ENCODE peak calls at places on chromosomes 5 and 9, in nine cellular contexts. L is EL, M is KBM-7, U is HEK293T, Y is adipocyte, W is renal cortical epithelial cell, V is NCI-H2081, A is HTR-8/SVneo, D is astrocyte of the cerebellum. Z is an unnamed sample.

GRCh38 chr5:160477266-160477970 is 55.8 kb downstream of the PTTG1 start:
- DNase-seq in Y (no peak), D (no peak), L (peak), A (no peak), V (no peak), U (no peak), M (no peak), W (peak), Z (no peak)

GRCh38 chr5:140672455-140673186 is 755 bp downstream of the DND1 start:
- DNase-seq in U (no peak), D (no peak), L (peak), Y (peak), M (no peak), W (no peak), A (no peak), V (no peak), Z (no peak)

GRCh38 chr5:154191467-154192261 is 1.1 kb downstream of the GALNT10 start:
- DNase-seq in D (no peak), M (no peak), Y (peak), V (no peak), U (no peak), L (peak), A (no peak), W (no peak), Z (no peak)

GRCh38 chr5:147911427-147911826 is 5.1 kb upstream of the C5orf46 start:
- DNase-seq in Y (no peak), A (no peak), U (no peak), M (no peak), V (no peak), D (no peak), L (no peak), W (peak), Z (no peak)

GRCh38 chr5:127936439-127936972 is 147.1 kb upstream of the SLC12A2 start:
- DNase-seq in M (no peak), Y (no peak), W (no peak), V (no peak), D (no peak), U (no peak), A (no peak), L (no peak), Z (no peak)

GRCh38 chr9:26012797-26013594 is 334.8 kb upstream of the TUSC1 start:
- DNase-seq in Y (peak), M (peak), V (no peak), W (no peak), U (no peak), A (peak), D (no peak), L (peak), Z (no peak)

GRCh38 chr9:78029601-78030552 is 1.7 kb downstream of the GNAQ start:
- DNase-seq in D (no peak), Y (peak), U (peak), W (no peak), A (no peak), V (peak), M (peak), L (peak), Z (no peak)

GRCh38 chr5:3033033-3033755 is 281.7 kb upstream of the IRX2 start:
- DNase-seq in U (no peak), D (no peak), W (no peak), Y (no peak), L (no peak), V (no peak), A (no peak), M (no peak), Z (no peak)

GRCh38 chr5:40676643-40677333 is 2.9 kb upstream of the PTGER4 start:
- DNase-seq in L (peak), M (no peak), V (peak), A (peak), W (peak), D (peak), U (no peak), Y (peak), Z (no peak)

GRCh38 chr5:62575556-62575955 is 3.1 kb upstream of the LRRC70 start:
- DNase-seq in V (no peak), M (peak), W (no peak), D (no peak), Y (no peak), A (no peak), U (no peak), L (no peak), Z (no peak)

GRCh38 chr9:136378171-136379002 is 4.9 kb upstream of the CARD9 start:
- DNase-seq in W (no peak), M (no peak), A (no peak), L (no peak), D (no peak), V (no peak), Y (no peak), U (no peak), Z (no peak)

GRCh38 chr5:14038341-14038959 is 94.0 kb upstream of the DNAH5 start:
- DNase-seq in D (no peak), U (no peak), Y (peak), L (peak), A (peak), W (peak), M (no peak), V (no peak), Z (no peak)

GRCh38 chr5:27437594-27438200 is 399.3 kb upstream of the CDH9 start:
- DNase-seq in V (no peak), W (peak), D (peak), L (no peak), Y (peak), U (no peak), A (no peak), M (no peak), Z (no peak)

GRCh38 chr5:180003145-180003544 is 68.4 kb downstream of the RNF130 start:
- DNase-seq in W (no peak), Y (no peak), U (no peak), V (no peak), M (no peak), A (no peak), D (no peak), L (no peak), Z (no peak)

GRCh38 chr9:114097613-114098020 is 1.5 kb downstream of the KIF12 start:
- DNase-seq in M (no peak), W (no peak), A (no peak), V (peak), Y (no peak), U (no peak), D (no peak), L (no peak), Z (no peak)

GRCh38 chr5:24547127-24547526 is 97.7 kb downstream of the CDH10 start:
- DNase-seq in U (peak), Y (peak), D (no peak), V (peak), L (no peak), A (no peak), W (no peak), M (no peak), Z (no peak)

GRCh38 chr9:115015018-115015635 is 84.7 kb upstream of the TNFSF8 start:
- DNase-seq in L (peak), Y (peak), M (peak), U (peak), D (peak), V (peak), W (peak), A (peak), Z (peak)

GRCh38 chr5:9194509-9194908 is 351.4 kb downstream of the SEMA5A start:
- DNase-seq in Y (peak), A (no peak), U (no peak), M (no peak), V (no peak), W (peak), D (peak), L (peak), Z (no peak)

GRCh38 chr5:175422058-175422457 is 21.9 kb downstream of the DRD1 start:
- DNase-seq in Y (no peak), V (no peak), L (no peak), D (no peak), U (no peak), M (no peak), W (no peak), A (no peak), Z (no peak)

GRCh38 chr9:98356326-98356725 is 100.9 kb upstream of the TBC1D2 start:
- DNase-seq in W (no peak), Y (no peak), M (no peak), U (no peak), L (no peak), D (no peak), A (no peak), V (no peak), Z (no peak)

GRCh38 chr9:69314547-69314946 is 10.5 kb upstream of the ENTREP1 start:
- DNase-seq in M (no peak), Y (no peak), L (no peak), A (no peak), D (no peak), V (no peak), U (no peak), W (peak), Z (no peak)

GRCh38 chr9:124795881-124796415 is 19.0 kb downstream of the OLFML2A start:
- DNase-seq in D (no peak), W (no peak), M (no peak), V (no peak), Y (peak), L (no peak), U (no peak), A (no peak), Z (no peak)

GRCh38 chr9:137451976-137452760 is 7.0 kb downstream of the NSMF start:
- DNase-seq in D (no peak), A (no peak), U (no peak), V (no peak), L (no peak), M (no peak), W (no peak), Y (no peak), Z (no peak)

GRCh38 chr5:69213513-69214215 is 21.0 kb upstream of the CDK7 start:
- DNase-seq in Y (peak), U (no peak), D (no peak), W (no peak), L (peak), A (no peak), M (no peak), V (no peak), Z (no peak)

GRCh38 chr9:14170973-14171596 is 142.9 kb downstream of the NFIB start:
- DNase-seq in V (no peak), W (peak), Y (peak), D (no peak), M (no peak), A (peak), U (no peak), L (peak), Z (no peak)

GRCh38 chr5:178895615-178896571 is at the start of gene ZFP2:
- DNase-seq in W (peak), D (peak), V (peak), Y (peak), L (peak), A (peak), M (no peak), U (peak), Z (peak)

GRCh38 chr9:37037137-37037743 is 3.2 kb upstream of the PAX5 start:
- DNase-seq in A (no peak), W (no peak), V (no peak), M (peak), U (no peak), L (no peak), D (no peak), Y (no peak), Z (no peak)

GRCh38 chr9:77977210-77977611 is 54.4 kb downstream of the GNAQ start:
- DNase-seq in M (peak), Y (peak), W (peak), A (peak), V (peak), U (peak), D (peak), L (peak), Z (peak)

GRCh38 chr5:69492391-69493234 is at the start of gene OCLN:
- DNase-seq in W (peak), L (peak), Y (peak), M (peak), U (peak), D (no peak), V (peak), A (peak), Z (peak)

GRCh38 chr5:58040851-58041250 is 419.0 kb downstream of the PLK2 start:
- DNase-seq in V (no peak), D (no peak), A (no peak), U (no peak), L (no peak), W (no peak), M (no peak), Y (no peak), Z (no peak)

GRCh38 chr5:7690557-7690956 is 160.4 kb downstream of the CFAP90 start:
- DNase-seq in M (no peak), A (no peak), L (no peak), D (no peak), Y (no peak), U (no peak), W (no peak), V (no peak), Z (no peak)

GRCh38 chr5:157271740-157272271 is 5.9 kb downstream of the CYFIP2 start:
- DNase-seq in W (no peak), A (no peak), Y (no peak), M (peak), D (no peak), L (no peak), U (no peak), V (no peak), Z (no peak)